ENCODE peak calls at places on chromosomes 12 and 14, in five cellular contexts. D, M, Z, H and O are unnamed samples.

GRCh38 chr12:89154743-89155530 is 197.4 kb downstream of the DUSP6 start:
- DNase-seq in M (peak; percentile 26), D (no peak), Z (no peak), H (no peak), O (no peak)

GRCh38 chr12:123491481-123491880 is 33.5 kb downstream of the SNRNP35 start:
- DNase-seq in D (no peak), Z (no peak), H (no peak), M (no peak), O (no peak)

GRCh38 chr12:113062502-113063395 is 6.2 kb downstream of the DTX1 start:
- DNase-seq in Z (peak; percentile 58), D (no peak), M (no peak), H (no peak), O (no peak)

GRCh38 chr12:104682790-104683279 is 226.1 kb downstream of the CHST11 start:
- DNase-seq in D (no peak), Z (no peak), H (no peak), M (no peak), O (no peak)

GRCh38 chr14:105075364-105076295 is 10.4 kb upstream of the GPR132 start:
- DNase-seq in H (no peak), D (peak; percentile 64), M (peak; percentile 42), Z (peak; percentile 70), O (no peak)

GRCh38 chr12:12716151-12716844 is 870 bp upstream of the CDKN1B start:
- DNase-seq in D (no peak), H (no peak), M (peak; percentile 58), Z (no peak), O (peak; percentile 39)

GRCh38 chr12:80100566-80100965 is 1.2 kb downstream of the OTOGL start:
- DNase-seq in D (no peak), M (peak; percentile 51), Z (no peak), H (no peak), O (no peak)

GRCh38 chr14:73789996-73790581 is 61.5 kb upstream of the PTGR2 start:
- DNase-seq in M (peak; percentile 98), D (no peak), H (peak; percentile 80), Z (no peak), O (no peak)

GRCh38 chr12:54870617-54871016 is 16.3 kb downstream of the MUCL1 start:
- DNase-seq in M (no peak), Z (no peak), D (no peak), H (no peak), O (no peak)

GRCh38 chr14:87081004-87081403 is 912.0 kb downstream of the GALC start:
- DNase-seq in Z (no peak), D (no peak), M (no peak), H (no peak), O (no peak)

GRCh38 chr14:38042356-38042755 is 165.3 kb upstream of the SSTR1 start:
- DNase-seq in D (no peak), H (no peak), M (peak; percentile 84), Z (no peak), O (no peak)

GRCh38 chr14:22898302-22898894 is 15.4 kb downstream of the REM2 start:
- DNase-seq in M (peak; percentile 91), H (no peak), Z (no peak), D (no peak), O (no peak)

GRCh38 chr14:51395361-51395849 is 155.4 kb downstream of the TMX1 start:
- DNase-seq in D (peak; percentile 47), H (peak; percentile 58), M (peak; percentile 78), Z (no peak), O (peak; percentile 48)

GRCh38 chr14:33768458-33768830 is 182.4 kb downstream of the EGLN3 start:
- DNase-seq in M (peak; percentile 32), Z (no peak), H (no peak), D (no peak), O (no peak)

GRCh38 chr14:95208598-95208997 is 51.3 kb upstream of the DICER1 start:
- DNase-seq in M (no peak), H (no peak), Z (no peak), D (no peak), O (no peak)

GRCh38 chr14:46686652-46687051 is 35.1 kb upstream of the RPL10L start:
- DNase-seq in M (no peak), H (no peak), D (no peak), Z (no peak), O (no peak)

GRCh38 chr14:102074415-102074964 is 12.4 kb downstream of the HSP90AA1 start:
- DNase-seq in D (no peak), Z (no peak), H (no peak), M (no peak), O (no peak)

GRCh38 chr12:59858508-59858907 is 262.7 kb downstream of the SLC16A7 start:
- DNase-seq in Z (no peak), D (no peak), H (no peak), M (no peak), O (no peak)

GRCh38 chr12:59861635-59862034 is 265.8 kb downstream of the SLC16A7 start:
- DNase-seq in Z (no peak), M (no peak), H (no peak), D (no peak), O (no peak)
- H3K4me3 ChIP-seq in Z (no peak overlapping the region), M (no peak overlapping the region), H (no peak overlapping the region), D (no peak overlapping the region), O (no peak overlapping the region)

DNA sequence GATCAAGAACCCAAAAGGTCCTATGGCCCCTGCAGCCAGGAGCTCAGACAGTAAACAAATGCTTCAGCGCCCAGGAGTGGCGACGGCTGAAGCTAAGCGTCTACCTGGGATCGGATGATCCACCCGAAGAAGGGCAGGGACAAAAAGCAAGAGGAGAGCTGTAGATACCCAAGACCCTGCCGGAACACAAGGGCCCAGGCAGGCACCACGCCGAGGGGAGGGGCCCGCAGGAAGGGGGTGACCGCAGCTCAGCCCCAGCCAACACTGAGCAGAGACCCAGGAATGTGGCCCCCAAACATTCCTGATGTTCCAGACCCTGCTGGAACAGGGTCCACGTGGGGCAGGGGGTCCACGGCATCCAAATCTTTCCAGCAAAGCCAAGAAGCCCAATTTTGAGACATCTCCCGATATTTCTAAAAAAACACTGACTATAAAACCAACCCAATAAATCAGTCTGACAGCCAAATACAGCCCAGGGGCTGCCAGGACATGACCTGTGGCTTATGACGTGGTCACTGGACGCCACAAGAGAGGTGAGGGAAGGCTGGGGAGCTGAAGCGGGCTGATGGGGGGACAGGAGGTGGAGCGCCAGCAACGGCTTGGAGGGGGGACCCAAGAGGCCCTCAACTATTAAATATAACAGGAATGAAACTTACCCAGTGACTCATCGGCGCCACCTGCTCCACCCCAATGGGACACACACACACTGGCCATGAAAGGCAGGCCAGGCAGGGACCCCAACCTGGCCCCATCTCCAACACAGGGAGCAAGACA is 58.9 kb downstream of the NCOR2 start:
- DNase-seq in M (peak; percentile 30), Z (no peak), H (peak; percentile 54), D (no peak), O (no peak)
- H3K4me1 ChIP-seq in M (peaks cover 45% of the 10 kb centered on the region), Z (peaks cover 67% of the 10 kb centered on the region), H (peaks cover 53% of the 10 kb centered on the region), D (peaks cover 87% of the 10 kb centered on the region), O (peaks cover 21% of the 10 kb centered on the region)

GRCh38 chr14:36579573-36580140 is 2.8 kb downstream of the NKX2-8 start:
- DNase-seq in D (no peak), Z (no peak), H (no peak), M (no peak), O (peak; percentile 61)
- H3K27me3 ChIP-seq in D (peaks cover 63% of the 10 kb centered on the region), Z (peaks cover 72% of the 10 kb centered on the region), H (peaks cover 39% of the 10 kb centered on the region), M (peaks cover 86% of the 10 kb centered on the region), O (no peaks in the 10 kb centered on the region)

GRCh38 chr14:58362798-58363412 is 32.8 kb upstream of the TOMM20L start:
- DNase-seq in H (no peak), Z (no peak), M (peak; percentile 17), D (no peak), O (no peak)
- H3K4me3 ChIP-seq in H (no peak overlapping the region), Z (no peak overlapping the region), M (no peak overlapping the region), D (no peak overlapping the region), O (no peak overlapping the region)

DNA sequence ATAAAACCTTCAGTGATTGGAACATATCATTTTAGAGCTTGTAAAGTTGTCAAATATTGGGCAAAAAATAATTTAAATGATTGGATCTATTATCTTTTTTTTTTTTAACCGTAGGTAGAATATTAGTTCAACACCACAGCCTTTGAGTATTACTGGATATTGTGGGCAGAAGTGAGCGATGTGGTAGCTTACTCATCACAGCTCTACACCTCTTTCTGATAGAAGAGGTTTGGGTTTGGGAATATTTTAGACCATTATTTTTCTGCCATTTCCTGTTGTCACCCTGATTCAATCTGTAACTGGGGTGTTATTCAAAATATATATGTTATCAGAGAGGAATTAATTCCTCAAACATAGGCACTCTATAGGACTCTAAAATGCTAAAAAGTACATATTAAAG is 34.8 kb upstream of the SLC38A2 start:
- DNase-seq in D (no peak), M (peak; percentile 28), Z (no peak), H (no peak), O (no peak)
- H3K4me1 ChIP-seq in D (peaks cover 14% of the 10 kb centered on the region), M (peaks cover 59% of the 10 kb centered on the region), Z (peaks cover 13% of the 10 kb centered on the region), H (peaks cover 14% of the 10 kb centered on the region), O (peaks cover 6% of the 10 kb centered on the region)

GRCh38 chr14:90140956-90141316 is 79.1 kb downstream of the KCNK13 start:
- DNase-seq in M (peak; percentile 9), D (no peak), H (no peak), Z (no peak), O (no peak)

GRCh38 chr14:90136904-90137303 is 75.1 kb downstream of the KCNK13 start:
- DNase-seq in Z (no peak), H (no peak), M (no peak), D (no peak), O (no peak)

GRCh38 chr14:90139199-90139598 is 77.4 kb downstream of the KCNK13 start:
- DNase-seq in H (no peak), Z (no peak), D (no peak), M (no peak), O (no peak)

GRCh38 chr14:90137807-90138206 is 76.0 kb downstream of the KCNK13 start:
- DNase-seq in M (no peak), Z (no peak), D (no peak), H (no peak), O (no peak)

GRCh38 chr14:90140298-90140955 is 78.6 kb downstream of the KCNK13 start:
- DNase-seq in Z (no peak), D (no peak), M (no peak), H (no peak), O (peak; percentile 22)
- H3K27me3 ChIP-seq in Z (no peaks in the 10 kb centered on the region), D (no peaks in the 10 kb centered on the region), M (peaks cover 12% of the 10 kb centered on the region), H (no peaks in the 10 kb centered on the region), O (peaks cover 2% of the 10 kb centered on the region)

GRCh38 chr14:69651653-69652052 is 40.3 kb downstream of the SUSD6 start:
- DNase-seq in H (no peak), D (no peak), M (peak; percentile 39), Z (no peak), O (no peak)
- H3K4me3 ChIP-seq in H (no peak overlapping the region), D (no peak overlapping the region), M (no peak overlapping the region), Z (no peak overlapping the region), O (no peak overlapping the region)

DNA sequence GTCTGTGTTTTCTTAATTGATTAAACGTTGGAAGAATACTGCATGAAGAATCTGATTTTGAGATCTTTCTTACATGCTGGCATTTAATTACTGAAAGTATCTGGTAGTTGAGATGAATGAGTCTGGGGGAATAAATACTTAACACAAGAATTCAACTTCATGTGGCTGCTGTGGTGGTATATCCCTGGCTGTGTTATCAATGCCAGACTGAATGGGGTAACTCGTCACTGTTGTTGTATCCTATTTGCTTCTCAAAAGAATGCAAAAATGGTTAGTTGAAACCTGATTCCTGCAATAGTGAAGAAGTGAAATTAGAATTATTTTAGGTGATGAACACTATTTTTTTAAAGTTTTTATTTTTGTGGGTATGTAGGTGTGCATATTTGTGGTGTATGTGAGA is 72.5 kb downstream of the HMGA2 start:
- DNase-seq in M (no peak), H (no peak), Z (no peak), D (no peak), O (peak; percentile 34)
- H3K4me1 ChIP-seq in M (peaks cover 61% of the 10 kb centered on the region), H (peaks cover 4% of the 10 kb centered on the region), Z (peaks cover 8% of the 10 kb centered on the region), D (peaks cover 10% of the 10 kb centered on the region), O (peaks cover 62% of the 10 kb centered on the region)

GRCh38 chr12:131424270-131424669 is 286.6 kb upstream of the SFSWAP start:
- DNase-seq in H (no peak), M (no peak), Z (no peak), D (no peak), O (no peak)
- H3K27me3 ChIP-seq in H (no peaks in the 10 kb centered on the region), M (no peaks in the 10 kb centered on the region), Z (no peaks in the 10 kb centered on the region), D (no peaks in the 10 kb centered on the region), O (no peaks in the 10 kb centered on the region)